ENCODE peak calls at places on chromosomes 16 and 17, in seven cellular contexts. E is lower lobe of right lung, Z is HepG2, L is T-helper 17 cell, K is Right ventricle myocardium superior, F is naive B cell, A is heart right ventricle. D is an unnamed sample.

GRCh38 chr16:56824335-56824734 is 40.7 kb upstream of the SLC12A3 start:
- ATAC-seq in E (peak; percentile 88), Z (peak; percentile 94), L (no peak), K (peak; percentile 86), F (no peak), A (peak; percentile 25), D (no peak)

GRCh38 chr16:10322723-10323527 is 62.9 kb upstream of the ATF7IP2 start:
- ATAC-seq in E (no peak), Z (peak; percentile 79), L (no peak), K (peak; percentile 19), F (no peak), A (no peak), D (no peak)

GRCh38 chr16:87733190-87733589 is 32.6 kb downstream of the KLHDC4 start:
- ATAC-seq in E (no peak), Z (no peak), L (peak; percentile 57), K (no peak), F (no peak), A (no peak), D (no peak)

GRCh38 chr16:54655171-54655590 is 275.5 kb upstream of the IRX5 start:
- ATAC-seq in E (peak; percentile 62), Z (no peak), L (no peak), K (peak; percentile 79), F (no peak), A (peak; percentile 82), D (no peak)

GRCh38 chr16:70152578-70153302 is 20.8 kb upstream of the CLEC18C start:
- ATAC-seq in E (no peak), Z (peak; percentile 73), L (no peak), K (no peak), F (no peak), A (no peak), D (no peak)

GRCh38 chr16:72042157-72042660 is 12.1 kb upstream of the HP start:
- ATAC-seq in E (peak; percentile 81), Z (peak; percentile 90), L (no peak), K (peak; percentile 76), F (no peak), A (no peak), D (no peak)

GRCh38 chr17:81438024-81438664 is 42.9 kb downstream of the BAHCC1 start:
- ATAC-seq in E (no peak), Z (no peak), L (no peak), K (no peak), F (no peak), A (no peak), D (no peak)

GRCh38 chr17:28657756-28658155 is 4.0 kb downstream of the SDF2 start:
- ATAC-seq in E (no peak), Z (no peak), L (no peak), K (no peak), F (no peak), A (no peak), D (no peak)

D was measured in gastroesophageal sphincter.